ENCODE peak calls at places on chromosomes 5 and 9, in five cellular contexts. V is neuronal stem cell, I is AG04450, H is hepatocyte, Y is MM.1S. N is an unnamed sample. For H3K9me3, the result is how much of the 10 kb centered on the place peaks cover.

GRCh38 chr5:91419136-91419535 is 36.0 kb upstream of the ARRDC3 start:
- DNase-seq in I (no peak), H (no peak), V (no peak), Y (no peak), N (no peak)

GRCh38 chr5:43553381-43553780 is 3.5 kb downstream of the PAIP1 start:
- DNase-seq in I (no peak), H (no peak), Y (no peak), V (no peak), N (no peak)

GRCh38 chr9:631596-631995 is 209.9 kb upstream of the DMRT1 start:
- DNase-seq in I (no peak), V (no peak), Y (no peak), H (no peak), N (peak)

GRCh38 chr9:133403766-133404439 is 13.9 kb downstream of the REXO4 start:
- DNase-seq in H (peak), V (no peak), I (no peak), Y (no peak), N (peak)

GRCh38 chr5:141995656-141996055 is 17.2 kb downstream of the GNPDA1 start:
- DNase-seq in Y (no peak), V (no peak), H (no peak), I (no peak), N (no peak)

GRCh38 chr5:72244862-72245371 is 75.1 kb downstream of the MRPS27 start:
- DNase-seq in Y (peak), I (no peak), H (peak), V (no peak), N (no peak)

GRCh38 chr9:97703437-97704326 is 6.5 kb upstream of the XPA start:
- DNase-seq in Y (peak), H (peak), I (no peak), V (no peak), N (peak)

GRCh38 chr9:36148652-36149051 is 12.1 kb downstream of the GLIPR2 start:
- DNase-seq in V (no peak), H (peak), I (peak), Y (peak), N (no peak)

GRCh38 chr9:74500584-74500924 is 3.4 kb downstream of the RORB start:
- DNase-seq in V (peak), H (no peak), Y (no peak), I (no peak), N (no peak)

GRCh38 chr5:171450423-171451246 is 31.2 kb downstream of the FGF18 start:
- DNase-seq in I (peak), H (peak), Y (no peak), V (peak), N (no peak)

GRCh38 chr5:96785719-96786118 is 22.0 kb downstream of the ERAP1 start:
- DNase-seq in I (no peak), Y (no peak), H (no peak), V (no peak), N (no peak)

GRCh38 chr9:127838375-127839078 is 15.9 kb downstream of the ENG start:
- DNase-seq in Y (no peak), H (peak), I (peak), V (no peak), N (no peak)

GRCh38 chr9:131180454-131180853 is 55.1 kb downstream of the NUP214 start:
- DNase-seq in H (peak), Y (no peak), I (peak), V (no peak), N (no peak)

GRCh38 chr5:67318746-67319145 is 122.1 kb upstream of the CD180 start:
- DNase-seq in V (no peak), H (no peak), I (no peak), Y (no peak), N (no peak)

GRCh38 chr9:111038336-111039202 is at the start of gene LPAR1:
- DNase-seq in Y (no peak), I (peak), V (peak), H (peak), N (no peak)

GRCh38 chr9:35518981-35519679 is 29.2 kb downstream of the RUSC2 start:
- DNase-seq in V (no peak), H (no peak), I (no peak), Y (no peak), N (no peak)

GRCh38 chr5:149541893-149542292 is 9.3 kb downstream of the CSNK1A1 start:
- DNase-seq in Y (no peak), H (no peak), I (no peak), V (no peak), N (no peak)

GRCh38 chr5:1329111-1329579 is 15.8 kb downstream of the CLPTM1L start:
- DNase-seq in H (no peak), I (no peak), Y (no peak), V (no peak), N (no peak)

GRCh38 chr9:18473551-18474279 is at the start of gene ADAMTSL1:
- DNase-seq in I (no peak), V (peak), Y (no peak), H (peak), N (no peak)

GRCh38 chr5:111353035-111353434 is 128.9 kb downstream of the CAMK4 start:
- DNase-seq in Y (no peak), H (no peak), V (no peak), I (no peak), N (no peak)

GRCh38 chr5:53943938-53944337 is 366.4 kb downstream of the ARL15 start:
- DNase-seq in Y (no peak), I (no peak), V (no peak), H (no peak), N (no peak)

DNA sequence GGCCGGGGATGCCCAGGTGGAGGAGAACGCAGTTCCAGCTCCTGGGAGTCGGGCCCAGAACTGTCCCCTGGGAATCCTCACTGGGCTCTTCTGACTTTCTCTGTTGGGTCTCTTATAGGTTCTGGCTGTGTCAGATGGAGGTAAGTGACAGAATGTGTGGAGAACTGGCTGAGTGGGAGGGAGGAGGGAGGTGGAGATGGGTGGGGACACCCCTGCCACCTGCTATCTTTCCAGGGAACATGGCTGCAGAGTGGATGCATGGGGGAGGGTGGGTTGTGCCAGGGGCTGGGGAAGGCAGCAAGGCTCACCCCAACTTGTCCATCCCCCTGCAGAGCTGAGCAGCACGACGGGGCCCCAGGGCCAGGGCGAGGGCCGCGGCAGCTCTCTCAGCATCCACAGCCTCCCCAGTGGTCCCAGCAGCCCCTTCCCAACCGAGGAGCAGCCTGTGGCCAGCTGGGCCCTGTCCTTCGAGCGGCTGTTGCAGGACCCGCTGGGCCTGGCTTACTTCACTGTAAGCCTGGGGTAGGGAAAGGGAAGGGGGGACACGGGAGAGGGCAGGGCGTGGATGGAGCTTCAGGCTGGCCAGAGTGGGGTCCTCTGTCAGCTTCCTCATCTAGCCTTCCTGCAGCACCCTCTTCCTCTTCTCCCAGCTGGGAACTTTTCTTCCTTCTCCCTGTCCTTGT is 8.3 kb downstream of the RGS14 start:
- DNase-seq in Y (no peak), H (no peak), I (no peak), V (no peak), N (no peak)
- H3K4me3 ChIP-seq in Y (no peak), H (no peak), I (no peak), V (peak), N (no peak)

GRCh38 chr5:2904956-2905355 is 153.5 kb upstream of the IRX2 start:
- DNase-seq in Y (no peak), I (no peak), H (no peak), V (no peak), N (no peak)

GRCh38 chr5:2902186-2902585 is 150.7 kb upstream of the IRX2 start:
- DNase-seq in V (no peak), H (no peak), I (no peak), Y (no peak), N (no peak)

GRCh38 chr5:2902742-2903297 is 151.3 kb upstream of the IRX2 start:
- DNase-seq in I (no peak), Y (no peak), V (no peak), H (no peak), N (no peak)

GRCh38 chr5:2904399-2904798 is 152.9 kb upstream of the IRX2 start:
- DNase-seq in I (no peak), Y (no peak), V (no peak), H (no peak), N (no peak)

GRCh38 chr5:2903451-2904395 is 152.2 kb upstream of the IRX2 start:
- DNase-seq in Y (no peak), H (no peak), I (no peak), V (no peak), N (no peak)
- H3K9me3 ChIP-seq in Y (under half), H (under half), I (half or more), V (under half), N (under half)

DNA sequence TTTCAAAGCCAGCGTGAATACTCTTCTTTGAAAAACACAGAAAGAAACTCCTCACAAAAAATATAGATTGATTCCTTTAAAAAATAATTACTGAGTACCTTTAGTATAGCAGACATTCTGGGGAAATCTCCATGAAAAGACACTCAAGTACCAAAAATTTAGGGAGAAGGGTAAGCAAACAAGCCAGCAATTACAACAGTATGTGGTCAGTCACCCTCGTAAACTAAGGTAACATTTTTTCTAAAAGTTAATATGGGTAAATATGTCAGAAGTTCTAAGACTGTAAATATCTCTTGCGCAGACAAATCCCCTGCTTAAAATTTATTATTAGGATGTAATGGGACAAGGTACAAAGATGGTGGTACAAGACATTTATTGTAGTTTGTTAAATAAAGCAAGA is 102.0 kb upstream of the PTGER4 start:
- DNase-seq in H (no peak), V (no peak), I (no peak), Y (no peak), N (no peak)
- H3K4me3 ChIP-seq in H (no peak), V (no peak), I (no peak), Y (no peak), N (no peak)

GRCh38 chr5:158194561-158194961 is 335.6 kb upstream of the CLINT1 start:
- DNase-seq in I (no peak), Y (no peak), H (no peak), V (no peak), N (no peak)
- H3K9me3 ChIP-seq in I (under half), Y (under half), H (under half), V (under half), N (under half)

N was measured in keratinocyte.